ENCODE peak calls at places on chromosomes 3 and 15, in five cellular contexts. H, Q, V, B and M are unnamed samples.

GRCh38 chr15:92306662-92307061 is 87.0 kb upstream of the ST8SIA2 start:
- DNase-seq in H (no peak), Q (peak), V (no peak), B (peak), M (no peak)

GRCh38 chr3:62373215-62373614 is at the start of gene FEZF2:
- DNase-seq in H (no peak), Q (peak), V (no peak), B (no peak), M (no peak)

GRCh38 chr3:95815828-95816227 is 998.6 kb upstream of the EPHA6 start:
- DNase-seq in H (no peak), Q (no peak), V (no peak), B (no peak), M (no peak)

GRCh38 chr15:78178056-78178455 is 28.9 kb downstream of the IDH3A start:
- DNase-seq in H (no peak), Q (no peak), V (no peak), B (no peak), M (no peak)

GRCh38 chr3:52221563-52222318 is 3.7 kb downstream of the TLR9 start:
- DNase-seq in H (no peak), Q (peak), V (no peak), B (no peak), M (no peak)

GRCh38 chr3:99562138-99562537 is 76.3 kb upstream of the COL8A1 start:
- DNase-seq in H (peak), Q (peak), V (no peak), B (peak), M (peak)

GRCh38 chr3:129543156-129543790 is at the start of gene H1-8:
- DNase-seq in H (no peak), Q (no peak), V (no peak), B (no peak), M (no peak)

GRCh38 chr3:153734777-153735551 is 386.2 kb upstream of the ARHGEF26 start:
- DNase-seq in H (no peak), Q (no peak), V (no peak), B (no peak), M (no peak)

GRCh38 chr3:99783009-99783573 is 34.6 kb upstream of the CMSS1 start:
- DNase-seq in H (peak), Q (no peak), V (no peak), B (no peak), M (peak)

DNA sequence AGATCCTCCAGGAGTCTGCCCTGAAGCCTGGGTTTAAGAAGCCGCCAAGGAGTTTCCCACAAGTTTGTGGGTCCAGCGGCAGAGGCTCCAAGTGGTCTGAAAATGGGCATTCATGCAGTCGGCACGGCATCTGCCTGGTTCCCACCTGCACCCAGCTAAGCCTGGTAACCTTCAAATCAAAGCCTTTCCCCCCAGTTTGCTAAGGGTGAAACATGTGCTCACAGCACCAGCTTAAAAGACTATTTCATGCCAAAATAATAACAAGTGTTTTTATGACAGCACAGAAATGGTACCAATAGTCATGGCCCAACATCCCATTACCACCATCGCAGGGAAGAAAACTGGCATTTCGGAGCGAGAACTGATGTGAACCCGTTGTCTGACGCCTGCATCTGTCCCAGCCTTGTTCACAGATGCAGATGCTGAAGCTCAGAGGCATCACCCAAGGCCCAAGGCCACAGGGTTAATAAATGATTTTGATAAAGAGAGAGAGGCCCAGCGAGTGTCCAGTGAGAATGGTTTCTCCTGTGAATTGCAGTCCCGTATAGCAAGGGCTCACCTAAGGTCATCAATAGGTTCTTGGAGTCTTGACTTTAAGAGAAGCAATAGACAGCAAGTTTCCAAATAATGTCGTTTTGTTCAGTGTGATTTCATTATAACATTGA is 188.0 kb upstream of the TPM1 start:
- DNase-seq in H (no peak), Q (no peak), V (no peak), B (no peak), M (no peak)
- H4K8ac ChIP-seq in H (no peak), Q (no peak), V (no peak), B (no peak), M (no peak)

DNA sequence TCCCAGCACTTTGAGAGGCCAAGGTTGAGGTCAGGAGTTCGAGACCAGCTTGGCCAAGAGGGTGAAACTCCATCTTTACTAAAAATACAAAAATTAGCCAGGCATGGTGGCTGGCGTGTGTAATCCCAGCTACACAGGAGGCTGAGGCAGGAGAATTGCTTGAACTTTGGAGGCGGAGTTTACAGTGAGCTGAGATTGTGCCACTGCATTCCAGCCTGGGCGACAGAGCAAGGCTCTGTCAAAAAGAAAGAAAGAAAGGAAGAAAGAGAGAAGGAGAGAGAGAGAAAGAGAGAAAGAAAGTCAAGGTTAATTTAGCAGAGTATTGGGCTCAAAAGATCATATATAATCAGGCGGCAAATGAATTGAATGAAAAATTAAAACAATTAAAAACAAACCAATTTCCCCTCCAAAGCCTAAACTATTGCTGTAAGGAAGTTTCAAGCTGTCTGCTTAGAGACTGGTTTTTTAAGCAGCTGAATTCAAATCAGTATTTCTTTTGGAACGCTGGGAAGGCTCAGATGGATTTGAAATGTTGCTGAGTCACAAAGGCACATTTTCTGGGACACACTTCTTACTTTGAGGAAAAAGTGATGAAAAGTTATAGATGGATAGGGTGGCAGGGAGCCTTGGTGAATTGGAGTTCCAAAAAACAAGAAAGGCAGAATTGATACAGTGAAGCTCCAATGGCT is 81.3 kb upstream of the BHLHE40 start:
- DNase-seq in H (peak), Q (no peak), V (no peak), B (no peak), M (peak)
- H4K8ac ChIP-seq in H (no peak), Q (no peak), V (no peak), B (no peak), M (no peak)

GRCh38 chr15:62775932-62776331 is 266.6 kb upstream of the TPM1 start:
- DNase-seq in H (no peak), Q (no peak), V (no peak), B (no peak), M (no peak)
- H4K8ac ChIP-seq in H (no peak), Q (no peak), V (no peak), B (no peak), M (no peak)

GRCh38 chr15:67118808-67119207 is 53.4 kb downstream of the SMAD3 start:
- DNase-seq in H (no peak), Q (no peak), V (no peak), B (no peak), M (no peak)

GRCh38 chr15:67116742-67117141 is 51.3 kb downstream of the SMAD3 start:
- DNase-seq in H (peak), Q (no peak), V (no peak), B (no peak), M (peak)

GRCh38 chr15:67115567-67115966 is 50.2 kb downstream of the SMAD3 start:
- DNase-seq in H (no peak), Q (no peak), V (no peak), B (no peak), M (no peak)

GRCh38 chr15:67119238-67119846 is 53.9 kb downstream of the SMAD3 start:
- DNase-seq in H (no peak), Q (no peak), V (no peak), B (no peak), M (no peak)

GRCh38 chr15:67117356-67117755 is 52.0 kb downstream of the SMAD3 start:
- DNase-seq in H (peak), Q (no peak), V (no peak), B (no peak), M (peak)
- H4K8ac ChIP-seq in H (peak), Q (no peak), V (no peak), B (no peak), M (peak)

DNA sequence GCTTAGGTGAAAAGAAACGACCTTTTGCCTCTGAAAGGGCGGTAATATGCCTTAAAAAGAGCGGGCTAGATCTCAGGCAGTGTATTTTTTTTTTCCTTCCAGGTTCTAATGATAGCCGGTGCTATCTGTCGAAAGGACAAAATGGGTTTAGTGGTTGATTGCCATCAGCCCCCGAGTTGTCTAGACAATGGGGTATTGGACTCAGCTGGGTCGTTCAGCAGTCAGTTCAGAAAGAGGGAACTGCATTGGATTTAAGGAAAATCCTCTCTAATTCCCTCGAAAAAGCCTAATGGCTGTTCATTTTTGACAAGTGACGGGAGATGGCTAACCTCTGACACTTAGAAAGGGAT is 728 bp downstream of the EIF2B5 start:
- DNase-seq in H (no peak), Q (no peak), V (no peak), B (no peak), M (no peak)
- H4K8ac ChIP-seq in H (peak), Q (no peak), V (no peak), B (no peak), M (no peak)

GRCh38 chr15:64246364-64247189 is 83.8 kb upstream of the PPIB start:
- DNase-seq in H (peak), Q (peak), V (peak), B (peak), M (peak)
- H4K8ac ChIP-seq in H (no peak), Q (no peak), V (no peak), B (no peak), M (no peak)

GRCh38 chr3:71536376-71536965 is 47.1 kb downstream of the FOXP1 start:
- DNase-seq in H (peak), Q (no peak), V (no peak), B (no peak), M (peak)
- H4K8ac ChIP-seq in H (no peak), Q (no peak), V (no peak), B (no peak), M (peak)

DNA sequence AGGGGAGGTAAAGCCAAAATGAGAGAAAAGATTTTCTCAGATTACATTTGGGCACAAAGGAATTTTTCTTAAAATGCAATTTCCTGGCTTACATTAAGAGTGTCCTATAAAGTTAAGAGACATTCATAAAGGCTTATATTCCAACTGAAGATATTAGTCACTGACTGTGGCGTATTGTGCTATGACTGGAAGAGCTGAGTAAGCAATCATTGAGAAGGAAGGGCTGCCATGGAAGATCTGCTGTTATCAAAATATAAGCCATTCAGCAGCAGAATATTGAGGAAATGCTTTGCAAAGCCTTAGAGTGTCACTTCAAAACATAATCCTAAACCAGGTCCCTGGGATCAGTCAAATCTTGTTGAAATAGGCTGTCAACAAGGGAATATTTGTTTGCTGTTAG is 593.9 kb downstream of the TUSC7 start:
- DNase-seq in H (peak), Q (no peak), V (no peak), B (no peak), M (no peak)
- H4K8ac ChIP-seq in H (no peak), Q (no peak), V (no peak), B (no peak), M (no peak)

GRCh38 chr3:113894927-113895326 is 52.9 kb upstream of the ZDHHC23 start:
- DNase-seq in H (no peak), Q (no peak), V (no peak), B (no peak), M (no peak)

GRCh38 chr3:113898892-113899291 is 48.9 kb upstream of the ZDHHC23 start:
- DNase-seq in H (peak), Q (no peak), V (no peak), B (no peak), M (peak)

GRCh38 chr3:113895964-113896363 is 51.8 kb upstream of the ZDHHC23 start:
- DNase-seq in H (no peak), Q (no peak), V (no peak), B (no peak), M (no peak)

GRCh38 chr3:113897373-113897777 is 50.4 kb upstream of the ZDHHC23 start:
- DNase-seq in H (no peak), Q (no peak), V (no peak), B (no peak), M (no peak)

DNA sequence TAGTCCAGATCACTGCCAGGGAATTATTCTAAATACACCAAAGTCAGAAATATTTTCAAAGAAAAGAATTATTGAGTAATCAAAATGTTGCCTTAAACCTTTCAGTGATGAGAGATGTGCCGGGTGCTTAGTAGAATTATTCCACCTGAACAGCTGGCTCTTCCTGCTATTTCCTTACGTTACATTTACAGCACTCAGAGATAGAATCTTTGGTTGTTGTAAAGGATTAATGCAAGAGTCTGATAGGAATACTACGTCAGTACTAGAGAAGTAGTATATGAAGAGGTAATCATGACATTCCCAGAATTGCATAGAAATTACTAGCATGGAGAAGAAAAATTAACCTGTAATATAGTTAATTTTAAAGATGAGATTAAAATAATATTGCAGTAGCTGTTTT is 50.9 kb upstream of the ZDHHC23 start:
- DNase-seq in H (no peak), Q (no peak), V (no peak), B (no peak), M (no peak)
- H4K8ac ChIP-seq in H (no peak), Q (no peak), V (no peak), B (no peak), M (no peak)